ENCODE peak calls at places on chromosomes 1 and 21, in five cellular contexts. T is choroid plexus epithelial cell, U is cardiac muscle cell, I is tibial artery, W is right atrium auricular region. C is an unnamed sample.

GRCh38 chr21:26385721-26386120 is 187.4 kb downstream of the CYYR1 start:
- DNase-seq in U (no peak), T (no peak), I (no peak), W (no peak), C (peak)

GRCh38 chr1:67580671-67581403 is 104.2 kb upstream of the GADD45A start:
- DNase-seq in W (no peak), T (no peak), U (no peak), I (no peak), C (no peak)

GRCh38 chr1:235624751-235625192 is 24.8 kb downstream of the GNG4 start:
- DNase-seq in W (no peak), T (peak), I (no peak), U (no peak), C (peak)

GRCh38 chr1:3066250-3066711 is 2.7 kb upstream of the PRDM16 start:
- DNase-seq in I (peak), W (no peak), U (peak), T (no peak), C (no peak)

GRCh38 chr21:15063081-15063820 is 1.5 kb downstream of the NRIP1 start:
- DNase-seq in T (peak), U (peak), W (no peak), I (no peak), C (peak)

GRCh38 chr1:193660428-193660827 is 474.0 kb upstream of the B3GALT2 start:
- DNase-seq in W (no peak), U (no peak), T (no peak), I (no peak), C (no peak)

GRCh38 chr1:38829368-38829767 is 30.2 kb downstream of the RRAGC start:
- DNase-seq in I (no peak), W (no peak), T (peak), U (no peak), C (no peak)

GRCh38 chr1:111998332-111998731 is 8.9 kb upstream of the KCND3 start:
- DNase-seq in U (no peak), W (no peak), I (no peak), T (no peak), C (no peak)

GRCh38 chr1:168613689-168614655 is 37.6 kb downstream of the XCL1 start:
- DNase-seq in U (peak), I (no peak), W (no peak), T (no peak), C (peak)

GRCh38 chr1:181803421-181803820 is 258.1 kb downstream of the ZNF648 start:
- DNase-seq in T (no peak), U (no peak), I (no peak), W (no peak), C (no peak)

GRCh38 chr1:69915347-69915746 is 290.0 kb downstream of the LRRC40 start:
- DNase-seq in W (no peak), I (no peak), U (no peak), T (peak), C (peak)

GRCh38 chr1:36464605-36465393 is 615 bp upstream of the MRPS15 start:
- DNase-seq in U (no peak), I (no peak), T (peak), W (no peak), C (no peak)

GRCh38 chr1:69739181-69739580 is 171.5 kb downstream of the LRRC7 start:
- DNase-seq in T (peak), U (no peak), I (no peak), W (no peak), C (no peak)

GRCh38 chr1:82775402-82776000 is 974.8 kb downstream of the ADGRL2 start:
- DNase-seq in T (peak), W (no peak), U (peak), I (no peak), C (peak)

GRCh38 chr1:69103705-69104385 is 463.9 kb upstream of the LRRC7 start:
- DNase-seq in I (no peak), U (no peak), W (no peak), T (no peak), C (no peak)

GRCh38 chr1:45685308-45686080 is 839 bp downstream of the GPBP1L1 start:
- DNase-seq in U (peak), W (no peak), T (peak), I (no peak), C (peak)

GRCh38 chr1:202149566-202149965 is 5.0 kb upstream of the ARL8A start:
- DNase-seq in U (no peak), W (no peak), T (no peak), I (no peak), C (peak)

GRCh38 chr21:30642564-30642963 is at the start of gene KRTAP20-3:
- DNase-seq in U (no peak), W (no peak), I (no peak), T (no peak), C (no peak)

GRCh38 chr1:43582162-43582566 is 51.5 kb downstream of the PTPRF start:
- DNase-seq in W (no peak), T (peak), U (no peak), I (no peak), C (peak)

GRCh38 chr1:199929556-199929955 is 98.0 kb upstream of the NR5A2 start:
- DNase-seq in U (no peak), T (no peak), I (no peak), W (no peak), C (no peak)

GRCh38 chr1:199937161-199937560 is 90.3 kb upstream of the NR5A2 start:
- DNase-seq in W (no peak), I (no peak), U (no peak), T (no peak), C (no peak)

GRCh38 chr1:199931666-199932377 is 95.7 kb upstream of the NR5A2 start:
- DNase-seq in I (no peak), W (no peak), T (peak), U (no peak), C (peak)

DNA sequence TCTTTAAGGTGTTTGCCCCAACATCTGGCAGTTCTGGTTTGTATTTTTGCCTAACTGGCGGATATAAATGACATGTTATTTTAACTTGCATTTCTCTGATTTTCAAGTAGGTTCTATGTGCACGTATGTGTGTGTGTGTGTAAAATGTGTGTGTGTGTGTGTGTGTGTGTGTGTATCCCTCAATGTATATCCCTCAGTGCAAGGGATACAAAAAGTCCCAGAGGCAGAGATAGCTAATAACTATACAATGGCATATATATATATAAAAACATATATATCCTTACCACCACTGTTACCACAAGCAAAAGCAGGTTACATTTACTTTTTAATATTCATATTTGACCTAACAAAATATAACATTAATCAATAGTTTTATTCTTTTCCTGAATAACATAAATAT is 95.0 kb upstream of the NR5A2 start:
- DNase-seq in W (no peak), U (no peak), I (no peak), T (no peak), C (no peak)
- H3K4me3 ChIP-seq in W (no peak), U (no peak), I (no peak), T (no peak), C (no peak)

DNA sequence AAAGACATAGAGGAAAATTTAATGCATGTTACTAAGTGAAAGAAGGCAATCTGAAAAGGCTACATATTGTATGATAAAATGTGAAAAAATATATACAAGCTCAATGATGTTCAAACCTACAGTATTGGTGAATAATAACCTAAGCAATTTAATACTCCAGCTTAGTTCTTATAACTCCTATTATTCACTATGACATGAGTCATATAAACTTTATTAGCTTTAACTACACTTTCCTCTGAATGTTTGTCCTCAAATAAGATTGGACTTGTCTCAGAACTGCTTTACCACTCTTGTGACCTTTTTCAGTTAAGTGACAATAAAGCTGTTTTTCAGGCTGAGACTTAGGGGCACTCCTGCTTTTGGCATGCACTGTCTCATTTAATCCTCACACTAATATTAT is 50.9 kb downstream of the CNST start:
- DNase-seq in T (no peak), I (no peak), W (no peak), U (no peak), C (no peak)
- TF ChIP-seq CTCF in T (no peak), I (no peak), W (no peak), U (no peak), C (no peak)

GRCh38 chr1:12230549-12231275 is 882 bp downstream of the VPS13D start:
- DNase-seq in U (peak), T (no peak), W (no peak), I (peak), C (no peak)
- H3K4me3 ChIP-seq in U (peak), T (peak), W (peak), I (peak), C (peak)

GRCh38 chr1:22317231-22317919 is 134.3 kb upstream of the ZBTB40 start:
- DNase-seq in T (peak), I (no peak), W (no peak), U (peak), C (no peak)
- TF ChIP-seq CTCF in T (peak), I (no peak), W (no peak), U (peak), C (peak)

DNA sequence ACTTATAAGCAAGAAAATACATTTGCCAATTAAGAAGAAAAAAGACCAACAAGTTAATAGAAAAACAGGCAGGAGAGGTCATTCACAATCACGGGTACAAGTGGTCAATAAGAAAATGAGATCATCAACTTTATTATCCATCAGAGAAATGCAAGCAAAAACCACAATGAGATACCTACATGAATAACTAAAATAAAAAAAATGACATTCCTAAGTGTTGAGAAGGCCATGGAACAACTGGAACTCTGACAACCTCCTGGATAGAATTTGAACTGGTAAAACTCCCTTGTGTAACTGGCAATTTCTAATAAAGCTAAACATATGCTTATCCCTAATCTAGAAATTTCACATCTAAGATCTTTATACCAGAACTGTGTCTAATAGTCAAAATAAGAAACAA is 135.4 kb upstream of the BACE2 start:
- DNase-seq in I (no peak), T (no peak), W (no peak), U (no peak), C (no peak)
- H3K4me3 ChIP-seq in I (no peak), T (no peak), W (no peak), U (no peak), C (no peak)